ENCODE peak calls at places on chromosomes 6 and 20, in seven cellular contexts. T, L, H, N, Z, B and R are unnamed samples.

GRCh38 chr6:30770164-30770563 is 25.8 kb upstream of the IER3 start:
- DNase-seq in N (no peak), H (peak), Z (no peak), T (no peak), B (no peak), L (no peak), R (no peak)

GRCh38 chr6:135941275-135941674 is 89.8 kb downstream of the PDE7B start:
- DNase-seq in B (no peak), T (no peak), H (no peak), Z (no peak), L (no peak), N (no peak), R (no peak)

GRCh38 chr6:77313595-77313994 is 149.7 kb downstream of the HTR1B start:
- DNase-seq in Z (no peak), B (no peak), N (no peak), T (no peak), H (no peak), L (no peak), R (no peak)

GRCh38 chr6:32447932-32448331 is 8.2 kb downstream of the HLA-DRA start:
- DNase-seq in N (no peak), L (no peak), Z (no peak), H (no peak), B (no peak), T (no peak), R (no peak)

GRCh38 chr20:4740774-4741431 is 19.2 kb downstream of the PRND start:
- DNase-seq in H (peak), Z (peak), L (no peak), T (peak), B (peak), N (peak), R (peak)

GRCh38 chr20:63363981-63364536 is 2.9 kb upstream of the CHRNA4 start:
- DNase-seq in T (no peak), H (no peak), Z (no peak), N (no peak), L (no peak), B (no peak), R (no peak)

GRCh38 chr20:49657118-49657901 is 56.4 kb downstream of the B4GALT5 start:
- DNase-seq in Z (no peak), B (no peak), L (no peak), H (no peak), T (no peak), N (peak), R (no peak)

GRCh38 chr20:4726710-4727391 is 5.1 kb downstream of the PRND start:
- DNase-seq in T (no peak), Z (no peak), H (peak), N (no peak), L (peak), B (peak), R (peak)

GRCh38 chr20:48457261-48458002 is 370.4 kb downstream of the PREX1 start:
- DNase-seq in H (no peak), Z (no peak), B (no peak), T (no peak), N (no peak), L (no peak), R (no peak)

GRCh38 chr20:7411075-7411474 is 529.2 kb downstream of the HAO1 start:
- DNase-seq in N (no peak), L (no peak), B (no peak), H (no peak), T (no peak), Z (no peak), R (no peak)

GRCh38 chr20:41063442-41063841 is 34.8 kb downstream of the TOP1 start:
- DNase-seq in N (no peak), L (no peak), H (no peak), T (no peak), B (no peak), Z (no peak), R (no peak)

GRCh38 chr6:122153530-122153929 is 245.9 kb upstream of the HSF2 start:
- DNase-seq in H (no peak), L (no peak), T (no peak), B (no peak), Z (no peak), N (no peak), R (no peak)

GRCh38 chr6:85574932-85575598 is 18.6 kb downstream of the SNX14 start:
- DNase-seq in H (no peak), T (no peak), N (no peak), B (no peak), Z (no peak), L (peak), R (no peak)

GRCh38 chr20:682123-682522 is 6.5 kb upstream of the SCRT2 start:
- DNase-seq in H (no peak), Z (no peak), B (no peak), T (no peak), N (no peak), L (no peak), R (no peak)

GRCh38 chr20:46361811-46362210 is 44.6 kb downstream of the ELMO2 start:
- DNase-seq in L (no peak), B (no peak), H (no peak), T (no peak), N (no peak), Z (no peak), R (no peak)

GRCh38 chr6:54191460-54191859 is 80.2 kb downstream of the MLIP start:
- DNase-seq in B (no peak), L (no peak), H (no peak), N (no peak), T (no peak), Z (no peak), R (no peak)

GRCh38 chr6:29968130-29968529 is 25.8 kb downstream of the HLA-A start:
- DNase-seq in L (no peak), N (no peak), B (no peak), Z (no peak), T (no peak), H (no peak), R (no peak)

GRCh38 chr20:24765316-24766142 is 183.5 kb upstream of the CST7 start:
- DNase-seq in N (no peak), L (no peak), B (no peak), Z (no peak), H (no peak), T (no peak), R (no peak)

GRCh38 chr6:20608371-20608770 is 74.1 kb downstream of the CDKAL1 start:
- DNase-seq in Z (no peak), L (no peak), N (no peak), H (no peak), T (no peak), B (no peak), R (no peak)